ENCODE peak calls at places on chromosomes 12 and 14, in four cellular contexts. P is GM19239, C is occipital lobe, X is T-helper 17 cell. D is an unnamed sample.

GRCh38 chr12:11653215-11653753 is 3.8 kb downstream of the ETV6 start:
- DNase-seq in P (no peak), X (no peak), C (no peak), D (no peak)

GRCh38 chr14:61196792-61197191 is 84.3 kb downstream of the TMEM30B start:
- DNase-seq in C (no peak), X (no peak), P (no peak), D (no peak)

GRCh38 chr12:123270380-123271181 is 1.1 kb downstream of the CDK2AP1 start:
- DNase-seq in C (no peak), X (no peak), P (no peak), D (no peak)

GRCh38 chr14:23864252-23864651 is 89.3 kb upstream of the DHRS4 start:
- DNase-seq in C (no peak), P (no peak), X (no peak), D (no peak)

GRCh38 chr12:29429999-29430698 is 49.2 kb upstream of the ERGIC2 start:
- DNase-seq in C (no peak), P (no peak), X (no peak), D (no peak)

GRCh38 chr12:126667340-126667739 is 1599.6 kb upstream of the TMEM132C start:
- DNase-seq in C (no peak), X (no peak), P (no peak), D (no peak)

GRCh38 chr12:40819427-40820108 is 127.3 kb downstream of the CNTN1 start:
- DNase-seq in C (no peak), P (no peak), X (no peak), D (no peak)

GRCh38 chr14:51653855-51654548 is 2.3 kb downstream of the FRMD6 start:
- DNase-seq in C (no peak), X (no peak), P (no peak), D (no peak)

GRCh38 chr12:3247077-3247476 is 169.9 kb downstream of the TSPAN9 start:
- DNase-seq in P (no peak), C (no peak), X (no peak), D (no peak)

GRCh38 chr14:76329150-76329881 is 46.6 kb upstream of the ESRRB start:
- DNase-seq in P (no peak), C (no peak), X (no peak), D (no peak)

GRCh38 chr12:64385468-64385867 is 5.1 kb downstream of the C12orf56 start:
- DNase-seq in X (no peak), P (no peak), C (no peak), D (no peak)

GRCh38 chr12:113940929-113941486 is 25.1 kb downstream of the RBM19 start:
- DNase-seq in C (no peak), X (no peak), P (no peak), D (no peak)

GRCh38 chr12:109840349-109841073 is 7.3 kb upstream of the TRPV4 start:
- DNase-seq in C (no peak), P (no peak), X (no peak), D (no peak)

GRCh38 chr12:67085699-67086098 is 183.5 kb upstream of the CAND1 start:
- DNase-seq in X (no peak), P (no peak), C (no peak), D (no peak)

GRCh38 chr12:21308785-21309184 is 25.9 kb downstream of the SLCO1A2 start:
- DNase-seq in X (no peak), C (no peak), P (no peak), D (no peak)

GRCh38 chr12:48997719-48998496 is 1.3 kb downstream of the DDN start:
- DNase-seq in P (no peak), X (peak), C (no peak), D (no peak)

GRCh38 chr12:119772431-119772830 is 104.5 kb downstream of the PRKAB1 start:
- DNase-seq in C (no peak), P (no peak), X (no peak), D (no peak)

GRCh38 chr12:92471551-92471950 is 231.2 kb upstream of the PLEKHG7 start:
- DNase-seq in P (peak), X (no peak), C (no peak), D (no peak)

GRCh38 chr12:47095446-47096236 is 15.9 kb upstream of the AMIGO2 start:
- DNase-seq in P (no peak), C (no peak), X (no peak), D (no peak)

GRCh38 chr14:101019541-101019940 is 116.0 kb upstream of the RTL1 start:
- DNase-seq in P (no peak), C (no peak), X (no peak), D (no peak)

GRCh38 chr12:108157856-108158255 is 28.8 kb downstream of the WSCD2 start:
- DNase-seq in X (no peak), C (no peak), P (no peak), D (no peak)

D was measured in T-helper 22 cell.